ENCODE peak calls at places on chromosomes 6 and 20, in five cellular contexts. T is suprapubic skin; H is brain microvascular endothelial cell; A is CD8-positive, alpha-beta T cell; Q is neural progenitor cell. G is an unnamed sample.
A peak's percentile ranks its signal among the peaks of the same experiment; 100 is the strongest.

GRCh38 chr6:107977283-107977682 is 19.3 kb upstream of the SEC63 start:
- DNase-seq in T (no peak), Q (peak; percentile 30), A (no peak), H (peak; percentile 18), G (no peak)

GRCh38 chr20:9035129-9035528 is 33.8 kb upstream of the PLCB4 start:
- DNase-seq in A (no peak), Q (no peak), T (no peak), H (peak; percentile 91), G (no peak)

GRCh38 chr20:1328680-1329330 is at the start of gene SDCBP2:
- DNase-seq in Q (no peak), T (peak; percentile 75), A (no peak), H (no peak), G (no peak)

GRCh38 chr6:37774028-37774680 is 45.4 kb upstream of the ZFAND3 start:
- DNase-seq in H (no peak), T (no peak), Q (no peak), A (no peak), G (no peak)

GRCh38 chr6:137980777-137981176 is 113.7 kb downstream of the TNFAIP3 start:
- DNase-seq in A (no peak), H (no peak), Q (no peak), T (no peak), G (no peak)

GRCh38 chr6:18334251-18334650 is 52.9 kb upstream of the RNF144B start:
- DNase-seq in A (no peak), H (no peak), T (no peak), Q (no peak), G (no peak)

GRCh38 chr20:25398363-25399037 is 7.9 kb upstream of the ABHD12 start:
- DNase-seq in Q (no peak), A (no peak), T (no peak), H (no peak), G (no peak)

GRCh38 chr6:124132256-124132655 is 328.6 kb downstream of the NKAIN2 start:
- DNase-seq in T (no peak), H (no peak), A (no peak), Q (no peak), G (no peak)

GRCh38 chr6:100203391-100203790 is 209.4 kb upstream of the MCHR2 start:
- DNase-seq in Q (no peak), A (no peak), H (peak; percentile 88), T (no peak), G (peak; percentile 80)

GRCh38 chr6:163337958-163338357 is 76.6 kb upstream of the QKI start:
- DNase-seq in H (no peak), Q (no peak), T (no peak), A (no peak), G (no peak)

GRCh38 chr6:27296106-27296783 is 15.8 kb downstream of the POM121L2 start:
- DNase-seq in H (peak; percentile 58), Q (peak; percentile 91), A (no peak), T (no peak), G (no peak)

GRCh38 chr6:158958504-158959386 is 41.3 kb downstream of the RSPH3 start:
- DNase-seq in A (peak; percentile 28), H (no peak), T (no peak), Q (no peak), G (no peak)

GRCh38 chr20:57809661-57810172 is 99.9 kb upstream of the PMEPA1 start:
- DNase-seq in A (no peak), T (no peak), H (no peak), Q (no peak), G (no peak)

GRCh38 chr20:64223526-64224067 is 32.0 kb upstream of the PCMTD2 start:
- DNase-seq in T (no peak), H (no peak), A (no peak), Q (peak; percentile 90), G (peak; percentile 10)

GRCh38 chr6:143969077-143969476 is 39.0 kb downstream of the PLAGL1 start:
- DNase-seq in A (no peak), Q (peak; percentile 45), T (no peak), H (no peak), G (no peak)

GRCh38 chr6:15602144-15602543 is 60.7 kb downstream of the DTNBP1 start:
- DNase-seq in Q (no peak), T (no peak), A (peak; percentile 19), H (no peak), G (no peak)

GRCh38 chr6:116876635-116877611 is at the start of gene RFX6:
- DNase-seq in T (no peak), Q (peak; percentile 72), H (no peak), A (no peak), G (no peak)

GRCh38 chr6:47741807-47742206 is 40.0 kb upstream of the OPN5 start:
- DNase-seq in Q (no peak), T (no peak), H (no peak), A (no peak), G (peak; percentile 71)

GRCh38 chr6:9409126-9409525 is 973.8 kb upstream of the SLC35B3 start:
- DNase-seq in Q (no peak), A (no peak), T (no peak), H (no peak), G (no peak)

GRCh38 chr6:9408718-9409117 is 973.4 kb upstream of the SLC35B3 start:
- DNase-seq in H (no peak), A (no peak), T (no peak), Q (no peak), G (no peak)

GRCh38 chr6:9417400-9417799 is 982.1 kb upstream of the SLC35B3 start:
- DNase-seq in Q (no peak), A (no peak), T (no peak), H (no peak), G (no peak)

DNA sequence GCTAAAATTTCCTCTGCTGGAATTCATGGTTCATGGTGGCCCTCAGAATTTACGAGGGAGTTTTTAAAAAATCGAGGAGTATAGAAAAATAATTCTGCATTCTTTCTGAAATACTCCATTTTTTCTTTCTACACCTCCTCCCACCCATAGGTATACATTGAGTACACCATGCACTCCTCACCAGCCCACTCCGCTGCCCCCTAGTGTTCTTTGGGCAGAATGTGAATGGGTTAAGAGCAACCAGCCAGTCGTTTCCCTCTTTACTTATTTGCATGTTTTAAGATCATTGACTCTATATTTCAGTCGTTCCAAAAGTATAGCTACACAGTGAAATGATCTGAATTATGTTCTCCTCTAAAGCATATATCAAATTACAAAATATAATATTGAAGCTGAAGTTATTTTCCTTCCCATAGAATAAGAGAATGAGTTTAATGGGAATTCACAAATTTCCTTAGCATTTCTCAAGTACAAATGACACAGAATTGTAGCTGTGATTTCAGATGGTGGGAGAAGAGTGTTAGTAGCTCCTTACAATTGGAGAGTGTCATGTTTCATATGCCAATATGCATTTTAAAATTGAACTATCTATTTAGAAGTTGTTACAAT is 977.7 kb upstream of the SLC35B3 start:
- DNase-seq in H (no peak), A (no peak), Q (peak; percentile 48), T (no peak), G (no peak)
- TF ChIP-seq CTCF in H (peak; percentile 81), A (no peak), Q (peak; percentile 66), T (no peak), G (peak; percentile 75)

DNA sequence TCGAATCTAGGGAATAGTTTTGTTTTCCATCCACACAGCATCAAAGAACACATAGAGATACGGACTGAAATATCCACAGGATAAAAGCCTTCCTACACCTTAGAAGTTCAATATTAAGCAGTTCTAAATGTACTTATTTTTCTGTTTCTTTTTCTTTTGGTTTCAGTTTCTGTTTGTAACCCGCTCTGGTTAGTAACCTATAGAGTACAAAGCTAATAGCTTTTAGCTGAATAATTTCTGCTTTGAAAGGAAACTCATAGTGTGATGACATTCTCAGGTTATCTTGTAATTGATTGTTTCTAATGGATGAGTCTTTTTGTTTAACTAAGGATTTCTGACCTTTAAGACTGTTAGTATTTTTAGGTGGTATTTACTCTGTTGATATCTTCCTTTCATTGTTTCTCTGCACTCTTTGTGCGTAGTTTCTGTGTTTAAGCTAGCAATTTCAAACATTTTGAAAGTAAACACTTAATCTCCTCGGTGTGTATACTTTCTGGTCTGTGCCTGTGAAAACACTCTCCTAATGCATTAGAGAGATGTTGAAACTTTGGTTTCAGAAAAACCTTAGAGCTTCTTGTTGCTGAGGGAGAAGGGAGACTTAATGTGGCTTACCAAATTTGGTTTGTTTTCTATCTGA is 385.5 kb downstream of the HDGFL1 start:
- DNase-seq in Q (no peak), H (no peak), T (no peak), A (no peak), G (no peak)
- H3K4me3 ChIP-seq in Q (no peak overlapping the region), H (no peak overlapping the region), T (no peak overlapping the region), A (peak overlapping the region; percentile 14), G (peak overlapping the region; percentile 19)

DNA sequence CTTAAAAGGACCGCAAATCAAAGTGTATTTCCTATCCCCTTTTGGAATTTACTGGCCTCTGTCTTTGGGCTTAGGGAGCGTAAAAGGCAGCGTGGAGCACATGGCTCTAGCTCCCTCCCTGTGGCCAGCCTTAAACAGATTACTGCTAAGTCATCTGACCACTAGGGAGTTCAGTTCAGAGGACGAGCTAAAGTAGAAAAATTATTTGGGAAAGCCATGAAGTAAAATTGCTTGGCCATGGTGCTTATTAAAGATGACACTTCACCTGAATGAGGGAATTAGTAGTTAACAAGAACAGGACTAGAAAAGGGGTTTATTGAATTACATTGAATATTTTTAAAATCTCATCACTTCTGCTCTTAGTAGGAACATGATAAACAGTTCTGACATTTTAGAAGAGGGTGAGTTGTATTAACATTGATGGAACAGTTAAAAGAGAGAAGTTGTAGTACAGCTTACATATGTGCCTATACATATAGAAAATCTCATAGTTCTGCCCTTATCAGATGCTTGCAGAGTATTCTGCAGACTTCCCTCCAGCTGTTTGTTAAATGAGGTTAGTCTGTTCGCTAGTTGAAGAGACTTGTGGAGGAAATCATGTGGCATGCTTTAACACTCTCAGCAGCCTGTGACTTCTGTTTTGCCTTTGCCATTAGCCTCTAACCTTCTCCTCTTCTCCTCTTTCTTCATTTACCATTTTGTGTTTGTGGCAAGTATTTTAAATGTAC is 31.2 kb upstream of the MAPK13 start:
- DNase-seq in H (no peak), A (no peak), Q (peak; percentile 64), T (no peak), G (no peak)
- TF ChIP-seq CTCF in H (peak; percentile 16), A (no peak), Q (peak; percentile 32), T (no peak), G (no peak)

GRCh38 chr20:62200491-62201172 is 17.8 kb downstream of the MTG2 start:
- DNase-seq in H (no peak), A (no peak), T (no peak), Q (no peak), G (no peak)
- H3K4me3 ChIP-seq in H (no peak overlapping the region), A (no peak overlapping the region), T (no peak overlapping the region), Q (no peak overlapping the region), G (no peak overlapping the region)

GRCh38 chr6:127100510-127101140 is 17.8 kb upstream of the RSPO3 start:
- DNase-seq in T (no peak), Q (no peak), H (no peak), A (no peak), G (no peak)
- TF ChIP-seq CTCF in T (no peak), Q (peak; percentile 50), H (peak; percentile 22), A (no peak), G (peak; percentile 48)

GRCh38 chr6:170447561-170447930 is 105.6 kb downstream of the PSMB1 start:
- DNase-seq in A (no peak), H (no peak), T (peak; percentile 67), Q (no peak), G (no peak)
- H3K4me3 ChIP-seq in A (no peak overlapping the region), H (no peak overlapping the region), T (no peak overlapping the region), Q (no peak overlapping the region), G (no peak overlapping the region)

G was measured in epithelial cell of proximal tubule.